ENCODE peak calls at places on chromosome 13, in ten cellular contexts. N is mammary epithelial cell; V is left ventricle myocardium superior; B is GM18507; M is NB4; W is H54; K is NCI-H146; T is fibroblast of the aortic adventitia; G is activated CD8-positive, alpha-beta memory T cell treated with anti-CD3 and anti-CD28 coated beads, Interleukin-2, amount 50 U/mL, for 4 hours; U is dorsolateral prefrontal cortex. X is an unnamed sample.

GRCh38 chr13:95643814-95644598 is 500 bp downstream of the DZIP1 start:
- DNase-seq in V (peak; percentile 37), M (no peak), W (peak; percentile 58), U (peak; percentile 17), G (no peak), T (peak; percentile 49), N (peak; percentile 62), K (peak; percentile 79), B (no peak), X (peak; percentile 52)

GRCh38 chr13:103514188-103514587 is 448.0 kb upstream of the SLC10A2 start:
- DNase-seq in K (no peak), G (no peak), V (no peak), W (no peak), N (no peak), U (no peak), T (no peak), M (no peak), B (no peak), X (no peak)

GRCh38 chr13:51303063-51303552 is 36.4 kb upstream of the SERPINE3 start:
- DNase-seq in U (no peak), T (no peak), B (no peak), V (no peak), N (no peak), G (no peak), M (no peak), K (no peak), W (no peak), X (no peak)

GRCh38 chr13:106917673-106918652 is 350.0 kb upstream of the ARGLU1 start:
- DNase-seq in K (peak; percentile 70), G (peak; percentile 55), B (peak; percentile 51), T (peak; percentile 54), V (peak; percentile 85), N (peak; percentile 59), M (peak; percentile 69), U (peak; percentile 74), W (peak; percentile 96), X (peak; percentile 37)

GRCh38 chr13:45447050-45447661 is 17.6 kb upstream of the COG3 start:
- DNase-seq in K (no peak), N (no peak), M (no peak), U (no peak), V (no peak), W (no peak), T (no peak), G (no peak), B (no peak), X (no peak)

GRCh38 chr13:109146912-109147624 is 517.7 kb downstream of the MYO16 start:
- DNase-seq in M (no peak), K (no peak), B (no peak), U (no peak), N (peak; percentile 97), W (peak; percentile 61), T (peak; percentile 80), V (no peak), G (no peak), X (no peak)

GRCh38 chr13:112793545-112794445 is 104.0 kb downstream of the ATP11A start:
- DNase-seq in T (no peak), U (no peak), W (no peak), B (no peak), N (no peak), V (no peak), M (no peak), K (no peak), G (no peak), X (no peak)

GRCh38 chr13:48489666-48490065 is 43.2 kb downstream of the RCBTB2 start:
- DNase-seq in T (no peak), W (no peak), M (no peak), G (no peak), B (no peak), U (no peak), K (no peak), V (no peak), N (no peak), X (no peak)

GRCh38 chr13:63696055-63696454 is 2280.4 kb upstream of the PCDH20 start:
- DNase-seq in V (no peak), B (no peak), U (no peak), M (no peak), W (no peak), N (no peak), G (no peak), K (no peak), T (peak; percentile 1), X (no peak)

GRCh38 chr13:95512957-95513356 is 39.6 kb upstream of the CLDN10 start:
- DNase-seq in U (no peak), W (no peak), K (no peak), V (no peak), B (no peak), M (no peak), T (no peak), G (no peak), N (peak; percentile 28), X (no peak)

GRCh38 chr13:59281453-59281852 is 882.3 kb downstream of the DIAPH3 start:
- DNase-seq in W (no peak), K (no peak), U (no peak), B (no peak), M (no peak), T (no peak), G (no peak), N (no peak), V (no peak), X (no peak)

GRCh38 chr13:32530841-32531253 is 7.7 kb downstream of the N4BP2L2 start:
- DNase-seq in K (no peak), M (peak; percentile 37), T (peak; percentile 79), W (no peak), V (no peak), U (no peak), B (no peak), G (no peak), N (peak; percentile 21), X (no peak)

GRCh38 chr13:113489549-113490495 is 689 bp downstream of the DCUN1D2 start:
- DNase-seq in B (no peak), W (peak; percentile 62), V (no peak), M (peak; percentile 68), K (peak; percentile 75), U (peak; percentile 32), N (peak; percentile 38), G (peak; percentile 35), T (peak; percentile 42), X (peak; percentile 61)

GRCh38 chr13:95603887-95604533 is 40.5 kb downstream of the DZIP1 start:
- DNase-seq in G (no peak), B (no peak), W (peak; percentile 30), K (no peak), T (peak; percentile 21), V (peak; percentile 35), N (peak; percentile 73), U (peak; percentile 28), M (peak; percentile 45), X (no peak)

GRCh38 chr13:25067054-25067453 is 28.9 kb upstream of the PABPC3 start:
- DNase-seq in N (no peak), T (no peak), G (no peak), B (no peak), V (no peak), M (no peak), U (no peak), W (no peak), K (peak; percentile 93), X (no peak)

GRCh38 chr13:114285166-114285808 is 3.9 kb downstream of the UPF3A start:
- DNase-seq in B (no peak), N (peak; percentile 75), W (peak; percentile 38), T (no peak), K (no peak), V (no peak), M (no peak), G (no peak), U (no peak), X (no peak)

GRCh38 chr13:40624338-40624737 is 42.1 kb downstream of the FOXO1 start:
- DNase-seq in B (no peak), G (peak; percentile 53), N (peak; percentile 36), W (no peak), M (no peak), T (peak; percentile 46), K (no peak), U (no peak), V (no peak), X (no peak)

GRCh38 chr13:62038214-62038613 is 622.6 kb upstream of the PCDH20 start:
- DNase-seq in V (no peak), U (no peak), B (no peak), W (no peak), K (no peak), M (peak; percentile 37), T (no peak), N (no peak), G (no peak), X (no peak)

GRCh38 chr13:46160474-46161066 is 21.4 kb downstream of the LCP1 start:
- DNase-seq in U (no peak), M (peak; percentile 88), W (peak; percentile 29), T (peak; percentile 76), B (no peak), K (peak; percentile 57), G (no peak), V (no peak), N (peak; percentile 36), X (peak; percentile 76)

GRCh38 chr13:98460519-98460918 is 116.4 kb downstream of the STK24 start:
- DNase-seq in U (peak; percentile 60), N (no peak), W (no peak), B (no peak), K (no peak), T (no peak), M (no peak), G (no peak), V (no peak), X (no peak)

GRCh38 chr13:32087955-32088747 is 56.6 kb downstream of the FRY start:
- DNase-seq in M (no peak), T (no peak), B (no peak), K (peak; percentile 46), U (no peak), V (no peak), G (no peak), W (no peak), N (no peak), X (no peak)

GRCh38 chr13:26968431-26969335 is 202.9 kb downstream of the USP12 start:
- DNase-seq in N (no peak), U (no peak), V (no peak), G (no peak), M (peak; percentile 91), B (no peak), W (peak; percentile 40), T (peak; percentile 28), K (no peak), X (peak; percentile 21)

GRCh38 chr13:92510416-92510815 is 716.2 kb upstream of the GPC6 start:
- DNase-seq in N (peak; percentile 34), V (no peak), M (no peak), T (peak; percentile 1), W (no peak), K (no peak), U (no peak), B (no peak), G (no peak), X (no peak)

GRCh38 chr13:109271991-109272454 is 514.4 kb downstream of the IRS2 start:
- DNase-seq in G (no peak), M (no peak), V (no peak), W (no peak), N (peak; percentile 72), K (no peak), U (no peak), T (no peak), B (no peak), X (peak; percentile 83)

GRCh38 chr13:32802159-32802558 is 214.1 kb upstream of the KL start:
- DNase-seq in G (no peak), M (no peak), V (no peak), U (no peak), N (no peak), T (no peak), B (no peak), K (no peak), W (no peak), X (no peak)

GRCh38 chr13:48431431-48431830 is 18.5 kb upstream of the LPAR6 start:
- DNase-seq in M (no peak), V (no peak), T (no peak), K (no peak), N (no peak), U (no peak), W (no peak), B (no peak), G (no peak), X (no peak)

GRCh38 chr13:44068737-44069136 is 189.0 kb downstream of the LACC1 start:
- DNase-seq in K (no peak), B (no peak), U (no peak), G (no peak), M (no peak), W (peak; percentile 13), T (peak; percentile 39), N (peak; percentile 73), V (no peak), X (no peak)

GRCh38 chr13:44876782-44877324 is 112.4 kb downstream of the NUFIP1 start:
- DNase-seq in N (no peak), K (no peak), T (no peak), U (no peak), V (no peak), M (peak; percentile 15), G (no peak), W (no peak), B (no peak), X (no peak)

X was measured in SK-N-DZ.